ENCODE peak calls at places on chromosome 5, in ten cellular contexts. C is heart left ventricle, I is left lung, J is neuronal stem cell, O is endodermal cell, M is heart right ventricle, G is MM.1S, B is NT2/D1, U is fibroblast of lung, Z is PC-3. T is an unnamed sample.

GRCh38 chr5:58403822-58404433 is 56.0 kb downstream of the PLK2 start:
- DNase-seq in I (no peak), G (no peak), M (no peak), B (no peak), O (no peak), C (no peak), Z (no peak), J (no peak), U (no peak), T (no peak)

GRCh38 chr5:8270246-8270645 is 401.3 kb downstream of the MTRR start:
- DNase-seq in U (no peak), O (no peak), I (no peak), J (no peak), C (no peak), B (no peak), Z (peak; percentile 83), M (no peak), G (no peak), T (no peak)

GRCh38 chr5:135426102-135427082 is 20.8 kb downstream of the DCANP1 start:
- DNase-seq in G (peak; percentile 62), Z (peak; percentile 70), M (no peak), I (no peak), C (no peak), J (peak; percentile 21), U (peak; percentile 58), O (peak; percentile 63), B (peak; percentile 28), T (no peak)

GRCh38 chr5:137143244-137143605 is 355.9 kb downstream of the SPOCK1 start:
- DNase-seq in M (no peak), G (no peak), C (no peak), J (no peak), Z (no peak), B (no peak), I (no peak), O (no peak), U (no peak), T (no peak)

GRCh38 chr5:75568202-75568601 is 43.1 kb upstream of the ANKDD1B start:
- DNase-seq in B (no peak), C (no peak), G (no peak), O (no peak), U (no peak), I (no peak), Z (no peak), M (no peak), J (no peak), T (no peak)

GRCh38 chr5:154410786-154411185 is 35.0 kb upstream of the SAP30L start:
- DNase-seq in C (no peak), U (no peak), J (no peak), I (no peak), G (no peak), B (no peak), M (no peak), Z (no peak), O (no peak), T (no peak)

GRCh38 chr5:76849767-76850291 is at the start of gene S100Z:
- DNase-seq in J (no peak), U (no peak), M (no peak), O (no peak), C (no peak), Z (no peak), I (no peak), B (no peak), G (no peak), T (no peak)

GRCh38 chr5:172156541-172156994 is 31.5 kb downstream of the STK10 start:
- DNase-seq in G (no peak), Z (no peak), U (no peak), O (no peak), B (no peak), M (peak; percentile 68), I (no peak), C (peak; percentile 83), J (no peak), T (no peak)

GRCh38 chr5:16508730-16509531 is 43.3 kb upstream of the ZNF622 start:
- DNase-seq in I (no peak), M (peak; percentile 75), B (no peak), J (no peak), O (peak; percentile 85), C (peak; percentile 77), U (no peak), Z (peak; percentile 39), G (no peak), T (peak; percentile 16)

GRCh38 chr5:10366310-10367297 is 13.1 kb downstream of the MARCHF6 start:
- DNase-seq in I (no peak), G (no peak), J (no peak), U (peak; percentile 55), M (no peak), O (no peak), B (no peak), Z (peak; percentile 92), C (no peak), T (no peak)

GRCh38 chr5:88672644-88673493 is 210.1 kb downstream of the MEF2C start:
- DNase-seq in M (no peak), Z (no peak), I (no peak), G (no peak), J (no peak), O (peak; percentile 91), C (no peak), U (no peak), B (no peak), T (no peak)

GRCh38 chr5:147223951-147224791 is 10.7 kb upstream of the STK32A start:
- DNase-seq in C (peak; percentile 30), B (peak; percentile 15), U (peak; percentile 64), I (no peak), Z (peak; percentile 55), G (peak; percentile 45), J (peak; percentile 37), O (peak; percentile 75), M (no peak), T (no peak)

GRCh38 chr5:107501965-107502691 is 168.6 kb downstream of the EFNA5 start:
- DNase-seq in O (no peak), Z (no peak), I (no peak), G (no peak), B (no peak), J (no peak), U (peak; percentile 45), C (no peak), M (no peak), T (no peak)

DNA sequence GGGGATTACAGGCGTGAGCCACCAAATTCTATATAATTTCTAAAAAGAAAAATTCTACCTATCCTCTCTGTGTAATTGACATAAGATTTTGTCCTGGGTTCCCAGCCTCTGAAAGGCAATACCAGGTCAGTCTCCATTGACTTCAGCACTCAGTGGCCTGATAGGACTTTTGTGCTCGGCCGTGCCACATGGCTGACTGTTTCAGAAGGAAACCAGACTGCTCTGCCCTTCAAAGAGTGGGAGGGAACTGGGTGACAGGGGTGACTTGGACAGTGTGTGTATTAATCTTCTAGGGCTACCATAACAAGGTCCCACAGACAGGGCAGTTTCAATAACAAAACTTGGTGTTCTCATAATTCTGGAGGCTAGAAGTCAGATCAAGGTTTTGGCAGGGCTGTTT is 43.0 kb downstream of the ARHGAP26 start:
- DNase-seq in B (no peak), J (no peak), U (no peak), O (no peak), M (peak; percentile 28), G (no peak), Z (no peak), C (peak; percentile 35), I (no peak), T (no peak)
- H3K4me1 ChIP-seq in B (peaks cover 4% of the 10 kb centered on the region), J (peaks cover 2% of the 10 kb centered on the region), U (peaks cover 7% of the 10 kb centered on the region), O (peaks cover 1% of the 10 kb centered on the region), M (peaks cover 100% of the 10 kb centered on the region), G (no peaks in the 10 kb centered on the region), Z (peaks cover 29% of the 10 kb centered on the region), C (peaks cover 97% of the 10 kb centered on the region), I (peaks cover 98% of the 10 kb centered on the region), T (peaks cover 66% of the 10 kb centered on the region)

DNA sequence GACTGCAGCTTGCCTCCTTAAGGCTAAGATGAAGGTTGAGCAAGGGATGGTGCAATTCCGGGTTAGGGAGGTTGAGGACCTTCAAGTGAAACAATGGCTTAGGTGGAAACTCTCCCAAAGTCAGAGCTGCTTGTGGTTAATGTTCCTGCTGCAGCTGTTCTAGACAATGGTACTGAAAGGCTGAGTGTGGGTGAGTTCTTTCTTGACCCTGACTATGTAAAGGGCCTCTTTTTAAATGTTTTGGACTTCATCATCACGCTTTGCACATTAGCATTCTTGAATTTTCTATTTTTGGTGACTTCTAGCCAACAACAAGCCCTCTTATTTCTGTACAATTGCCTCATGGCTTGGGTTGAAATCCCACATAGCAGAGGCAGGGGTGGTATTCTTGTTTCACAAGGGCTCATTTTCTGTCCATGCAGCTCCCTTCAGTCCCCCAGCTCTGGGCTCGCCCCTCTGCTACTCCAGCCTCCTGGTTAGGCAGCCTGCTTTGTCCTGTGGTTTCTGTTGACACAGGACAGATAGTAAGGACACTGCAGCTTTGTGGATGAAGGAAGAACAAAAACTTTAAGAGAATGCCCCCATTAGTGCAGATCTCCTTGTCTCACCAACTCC is 136.3 kb upstream of the ANKRD55 start:
- DNase-seq in G (no peak), B (no peak), M (no peak), J (no peak), U (no peak), O (no peak), I (no peak), C (no peak), Z (no peak), T (no peak)
- H3K9me3 ChIP-seq in G (no peaks in the 10 kb centered on the region), B (peaks cover 16% of the 10 kb centered on the region), M (no peaks in the 10 kb centered on the region), J (no peaks in the 10 kb centered on the region), U (no peaks in the 10 kb centered on the region), O (peaks cover 11% of the 10 kb centered on the region), I (no peaks in the 10 kb centered on the region), C (no peaks in the 10 kb centered on the region), Z (no peaks in the 10 kb centered on the region), T (no peaks in the 10 kb centered on the region)

DNA sequence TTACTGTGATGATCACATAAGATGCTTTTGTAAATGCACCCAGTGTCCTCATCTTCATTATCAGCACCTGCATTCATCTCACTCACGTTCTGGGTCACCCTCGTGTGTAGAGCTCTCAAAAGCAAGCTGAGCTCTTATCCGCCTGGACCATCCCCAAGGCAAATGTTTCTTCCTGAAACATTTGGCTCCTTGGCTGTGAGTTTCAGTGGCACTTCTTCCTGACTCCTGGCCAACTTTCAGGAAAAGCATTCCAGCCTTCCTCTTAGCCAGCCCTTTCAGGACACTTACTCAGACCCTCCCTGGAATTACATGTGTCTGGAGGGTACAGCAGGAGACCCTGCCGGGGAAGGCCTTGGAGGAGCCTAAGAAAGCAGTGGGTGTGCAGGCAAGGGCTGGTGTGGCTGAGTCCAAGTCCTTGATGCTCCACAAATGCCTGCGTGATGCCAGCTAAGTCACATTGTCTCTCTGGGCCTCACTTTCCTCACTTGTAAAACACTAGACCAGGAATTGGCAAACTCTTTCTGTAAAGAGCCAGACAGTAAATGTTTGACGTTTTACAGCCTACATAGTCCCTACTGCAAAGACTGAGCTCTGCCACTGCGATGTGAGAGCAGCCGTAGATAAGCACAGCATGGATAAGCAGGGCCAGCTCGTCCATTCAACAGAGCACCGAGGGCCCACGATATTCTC is 72.1 kb downstream of the PDE6A start:
- DNase-seq in M (no peak), I (no peak), G (no peak), Z (no peak), U (no peak), C (no peak), B (no peak), J (no peak), O (no peak), T (no peak)
- H3K4me3 ChIP-seq in M (no peak overlapping the region), I (no peak overlapping the region), G (no peak overlapping the region), Z (no peak overlapping the region), U (no peak overlapping the region), C (no peak overlapping the region), B (no peak overlapping the region), J (no peak overlapping the region), O (no peak overlapping the region), T (peak overlapping the region; percentile 4)

GRCh38 chr5:1115123-1115815 is 3.4 kb upstream of the SLC12A7 start:
- DNase-seq in C (no peak), G (no peak), Z (no peak), U (no peak), M (no peak), B (no peak), I (no peak), J (no peak), O (no peak), T (no peak)
- H3K4me1 ChIP-seq in C (peaks cover 34% of the 10 kb centered on the region), G (peaks cover 5% of the 10 kb centered on the region), Z (peaks cover 41% of the 10 kb centered on the region), U (no peaks in the 10 kb centered on the region), M (peaks cover 31% of the 10 kb centered on the region), B (peaks cover 9% of the 10 kb centered on the region), I (peaks cover 14% of the 10 kb centered on the region), J (peaks cover 6% of the 10 kb centered on the region), O (peaks cover 5% of the 10 kb centered on the region), T (no peaks in the 10 kb centered on the region)

T was measured in thoracic aorta.